ENCODE peak calls at places on chromosomes 12 and 14, in six cellular contexts. One of them, this sample, is unnamed.
A peak's percentile ranks its signal among the peaks of the same experiment; 100 is the strongest.

GRCh38 chr12:29066061-29066588 is 83.0 kb upstream of the FAR2 start:
- DNase-seq in transverse colon: no peak
- DNase-seq in HepG2: no peak
- DNase-seq in HCT116: peak; percentile 40
- DNase-seq in Panc1: no peak
- DNase-seq in H1: no peak
- DNase-seq in this sample: no peak

GRCh38 chr14:100261621-100262020 is 22.7 kb downstream of the YY1 start:
- DNase-seq in transverse colon: no peak
- DNase-seq in HepG2: no peak
- DNase-seq in HCT116: no peak
- DNase-seq in Panc1: no peak
- DNase-seq in H1: no peak
- DNase-seq in this sample: no peak

GRCh38 chr12:69105101-69105613 is 134.2 kb upstream of the CPSF6 start:
- DNase-seq in transverse colon: no peak
- DNase-seq in HepG2: no peak
- DNase-seq in HCT116: no peak
- DNase-seq in Panc1: no peak
- DNase-seq in H1: no peak
- DNase-seq in this sample: no peak

GRCh38 chr12:40104461-40105264 is 1.2 kb downstream of the SLC2A13 start:
- DNase-seq in transverse colon: peak; percentile 33
- DNase-seq in HepG2: no peak
- DNase-seq in HCT116: no peak
- DNase-seq in Panc1: no peak
- DNase-seq in H1: no peak
- DNase-seq in this sample: no peak

GRCh38 chr14:56121786-56122185 is 3.6 kb downstream of the PELI2 start:
- DNase-seq in transverse colon: no peak
- DNase-seq in HepG2: no peak
- DNase-seq in HCT116: no peak
- DNase-seq in Panc1: no peak
- DNase-seq in H1: no peak
- DNase-seq in this sample: no peak

GRCh38 chr14:51342226-51342625 is 102.2 kb downstream of the TMX1 start:
- DNase-seq in transverse colon: no peak
- DNase-seq in HepG2: peak; percentile 7
- DNase-seq in HCT116: no peak
- DNase-seq in Panc1: peak; percentile 18
- DNase-seq in H1: no peak
- DNase-seq in this sample: no peak

GRCh38 chr14:81193924-81194633 is 26.7 kb downstream of the GTF2A1 start:
- DNase-seq in transverse colon: no peak
- DNase-seq in HepG2: no peak
- DNase-seq in HCT116: no peak
- DNase-seq in Panc1: no peak
- DNase-seq in H1: no peak
- DNase-seq in this sample: no peak

GRCh38 chr14:65961004-65961403 is 525.2 kb upstream of the CCDC196 start:
- DNase-seq in transverse colon: peak; percentile 68
- DNase-seq in HepG2: no peak
- DNase-seq in HCT116: peak; percentile 24
- DNase-seq in Panc1: peak; percentile 10
- DNase-seq in H1: peak; percentile 50
- DNase-seq in this sample: no peak

GRCh38 chr14:89849931-89850330 is 104.6 kb downstream of the EFCAB11 start:
- DNase-seq in transverse colon: no peak
- DNase-seq in HepG2: no peak
- DNase-seq in HCT116: no peak
- DNase-seq in Panc1: no peak
- DNase-seq in H1: no peak
- DNase-seq in this sample: no peak

GRCh38 chr14:98226411-98226810 is 1045.6 kb downstream of the BCL11B start:
- DNase-seq in transverse colon: no peak
- DNase-seq in HepG2: no peak
- DNase-seq in HCT116: no peak
- DNase-seq in Panc1: no peak
- DNase-seq in H1: no peak
- DNase-seq in this sample: no peak

GRCh38 chr14:33685698-33686097 is 265.2 kb downstream of the EGLN3 start:
- DNase-seq in transverse colon: no peak
- DNase-seq in HepG2: no peak
- DNase-seq in HCT116: no peak
- DNase-seq in Panc1: no peak
- DNase-seq in H1: no peak
- DNase-seq in this sample: no peak

GRCh38 chr14:76055330-76055729 is 69.8 kb downstream of the IFT43 start:
- DNase-seq in transverse colon: no peak
- DNase-seq in HepG2: no peak
- DNase-seq in HCT116: no peak
- DNase-seq in Panc1: no peak
- DNase-seq in H1: no peak
- DNase-seq in this sample: no peak

GRCh38 chr14:76053576-76054369 is 68.2 kb downstream of the IFT43 start:
- DNase-seq in transverse colon: no peak
- DNase-seq in HepG2: no peak
- DNase-seq in HCT116: no peak
- DNase-seq in Panc1: no peak
- DNase-seq in H1: no peak
- DNase-seq in this sample: no peak

GRCh38 chr14:76050797-76051392 is 65.3 kb downstream of the IFT43 start:
- DNase-seq in transverse colon: peak; percentile 40
- DNase-seq in HepG2: peak; percentile 47
- DNase-seq in HCT116: peak; percentile 21
- DNase-seq in Panc1: peak; percentile 17
- DNase-seq in H1: no peak
- DNase-seq in this sample: peak; percentile 38

GRCh38 chr14:76050250-76050649 is 64.7 kb downstream of the IFT43 start:
- DNase-seq in transverse colon: no peak
- DNase-seq in HepG2: no peak
- DNase-seq in HCT116: no peak
- DNase-seq in Panc1: no peak
- DNase-seq in H1: no peak
- DNase-seq in this sample: no peak

GRCh38 chr14:76051717-76052459 is 66.3 kb downstream of the IFT43 start:
- DNase-seq in transverse colon: no peak
- DNase-seq in HepG2: no peak
- DNase-seq in HCT116: no peak
- DNase-seq in Panc1: no peak
- DNase-seq in H1: no peak
- DNase-seq in this sample: no peak
- H3K4me1 ChIP-seq in transverse colon: no peaks in the 10 kb centered on the region
- H3K4me1 ChIP-seq in HepG2: no peaks in the 10 kb centered on the region
- H3K4me1 ChIP-seq in HCT116: no peaks in the 10 kb centered on the region
- H3K4me1 ChIP-seq in Panc1: no peaks in the 10 kb centered on the region
- H3K4me1 ChIP-seq in H1: peaks cover 2% of the 10 kb centered on the region
- H3K4me1 ChIP-seq in this sample: no peaks in the 10 kb centered on the region

GRCh38 chr14:52900731-52901130 is 50.1 kb downstream of the FERMT2 start:
- DNase-seq in transverse colon: no peak
- DNase-seq in HepG2: no peak
- DNase-seq in HCT116: no peak
- DNase-seq in Panc1: no peak
- DNase-seq in H1: no peak
- DNase-seq in this sample: no peak

GRCh38 chr14:52888839-52889838 is 61.7 kb downstream of the FERMT2 start:
- DNase-seq in transverse colon: no peak
- DNase-seq in HepG2: no peak
- DNase-seq in HCT116: no peak
- DNase-seq in Panc1: no peak
- DNase-seq in H1: no peak
- DNase-seq in this sample: no peak

GRCh38 chr14:52891800-52892199 is 59.0 kb downstream of the FERMT2 start:
- DNase-seq in transverse colon: no peak
- DNase-seq in HepG2: no peak
- DNase-seq in HCT116: no peak
- DNase-seq in Panc1: no peak
- DNase-seq in H1: no peak
- DNase-seq in this sample: no peak

GRCh38 chr14:52895000-52895399 is 55.9 kb downstream of the FERMT2 start:
- DNase-seq in transverse colon: no peak
- DNase-seq in HepG2: no peak
- DNase-seq in HCT116: peak; percentile 15
- DNase-seq in Panc1: no peak
- DNase-seq in H1: no peak
- DNase-seq in this sample: no peak
- TF ChIP-seq POLR2AphosphoS5 in transverse colon: no peak
- TF ChIP-seq POLR2AphosphoS5 in HepG2: no peak
- TF ChIP-seq POLR2AphosphoS5 in HCT116: no peak
- TF ChIP-seq POLR2AphosphoS5 in Panc1: no peak
- TF ChIP-seq POLR2AphosphoS5 in H1: no peak
- TF ChIP-seq POLR2AphosphoS5 in this sample: no peak

DNA sequence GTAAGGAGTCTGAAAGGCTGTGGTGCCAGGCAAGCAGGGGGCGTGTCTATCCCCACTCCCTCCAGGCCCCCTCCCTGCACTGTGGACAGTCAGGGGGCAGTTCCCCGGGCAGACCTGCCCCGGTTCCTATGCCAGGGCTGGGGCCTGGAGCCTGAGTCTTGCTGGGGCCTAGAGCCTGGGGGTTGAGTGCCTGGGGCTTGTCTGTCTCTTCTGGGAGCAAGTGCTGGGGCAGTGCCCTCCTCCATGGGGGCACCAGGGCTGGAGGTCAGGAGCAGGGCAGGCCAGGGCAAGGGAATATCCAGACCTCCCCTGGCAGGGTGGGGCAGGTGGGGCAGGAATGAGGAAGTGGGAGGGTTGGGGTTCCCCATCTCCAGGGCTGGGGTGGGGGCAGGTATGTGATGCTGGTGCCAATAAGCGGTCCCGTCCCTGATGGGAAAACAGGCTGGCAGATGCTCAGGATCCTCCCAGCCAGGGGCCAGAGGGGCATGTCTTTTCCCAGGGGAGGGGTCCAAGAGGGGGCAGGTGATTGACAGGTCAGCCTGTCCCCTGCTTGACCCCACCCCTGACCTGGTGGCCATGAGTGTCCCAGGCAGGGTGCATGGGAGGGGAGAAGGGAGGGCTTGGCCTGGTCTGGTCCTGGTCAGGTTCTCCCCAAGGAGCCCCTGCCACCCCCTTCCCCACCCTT is 11.8 kb upstream of the TNFAIP2 start:
- DNase-seq in transverse colon: no peak
- DNase-seq in HepG2: no peak
- DNase-seq in HCT116: no peak
- DNase-seq in Panc1: no peak
- DNase-seq in H1: no peak
- DNase-seq in this sample: no peak
- H3K4me1 ChIP-seq in transverse colon: peaks cover 53% of the 10 kb centered on the region
- H3K4me1 ChIP-seq in HepG2: peaks cover 95% of the 10 kb centered on the region
- H3K4me1 ChIP-seq in HCT116: peaks cover 66% of the 10 kb centered on the region
- H3K4me1 ChIP-seq in Panc1: peaks cover 62% of the 10 kb centered on the region
- H3K4me1 ChIP-seq in H1: peaks cover 28% of the 10 kb centered on the region
- H3K4me1 ChIP-seq in this sample: no peaks in the 10 kb centered on the region

GRCh38 chr14:95559203-95559602 is 24.4 kb downstream of the GLRX5 start:
- DNase-seq in transverse colon: no peak
- DNase-seq in HepG2: no peak
- DNase-seq in HCT116: no peak
- DNase-seq in Panc1: no peak
- DNase-seq in H1: no peak
- DNase-seq in this sample: no peak

GRCh38 chr14:95555053-95555452 is 20.2 kb downstream of the GLRX5 start:
- DNase-seq in transverse colon: no peak
- DNase-seq in HepG2: no peak
- DNase-seq in HCT116: no peak
- DNase-seq in Panc1: no peak
- DNase-seq in H1: no peak
- DNase-seq in this sample: no peak

GRCh38 chr14:95561001-95561412 is 26.2 kb downstream of the GLRX5 start:
- DNase-seq in transverse colon: peak; percentile 91
- DNase-seq in HepG2: peak; percentile 84
- DNase-seq in HCT116: peak; percentile 84
- DNase-seq in Panc1: peak; percentile 78
- DNase-seq in H1: peak; percentile 83
- DNase-seq in this sample: peak; percentile 90

GRCh38 chr14:95557832-95558231 is 23.0 kb downstream of the GLRX5 start:
- DNase-seq in transverse colon: no peak
- DNase-seq in HepG2: no peak
- DNase-seq in HCT116: no peak
- DNase-seq in Panc1: no peak
- DNase-seq in H1: no peak
- DNase-seq in this sample: no peak

DNA sequence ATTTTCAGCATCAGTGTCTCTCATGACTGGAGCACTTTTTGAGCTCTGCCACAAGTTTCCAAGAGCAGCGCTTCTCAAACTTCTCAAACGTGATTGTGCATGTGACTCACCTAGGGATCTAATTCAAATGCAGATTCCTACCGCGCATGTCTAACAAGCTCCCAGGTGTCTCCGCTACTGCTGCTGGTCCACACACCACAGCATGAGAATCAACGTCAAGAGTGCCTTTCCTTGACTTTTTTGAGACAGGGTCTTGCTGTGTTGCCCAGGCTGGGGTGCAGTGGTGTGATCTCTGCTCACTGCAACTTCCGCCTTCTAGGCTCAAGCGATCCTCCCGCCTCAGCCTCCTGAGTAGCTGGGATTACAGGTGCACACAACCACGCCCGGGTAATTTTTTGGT is 22.4 kb downstream of the GLRX5 start:
- DNase-seq in transverse colon: no peak
- DNase-seq in HepG2: no peak
- DNase-seq in HCT116: no peak
- DNase-seq in Panc1: no peak
- DNase-seq in H1: no peak
- DNase-seq in this sample: no peak
- TF ChIP-seq POLR2AphosphoS5 in transverse colon: no peak
- TF ChIP-seq POLR2AphosphoS5 in HepG2: no peak
- TF ChIP-seq POLR2AphosphoS5 in HCT116: no peak
- TF ChIP-seq POLR2AphosphoS5 in Panc1: no peak
- TF ChIP-seq POLR2AphosphoS5 in H1: no peak
- TF ChIP-seq POLR2AphosphoS5 in this sample: no peak

GRCh38 chr14:92581206-92581605 is 67.6 kb downstream of the RIN3 start:
- DNase-seq in transverse colon: no peak
- DNase-seq in HepG2: no peak
- DNase-seq in HCT116: no peak
- DNase-seq in Panc1: no peak
- DNase-seq in H1: no peak
- DNase-seq in this sample: no peak
- H3K4me1 ChIP-seq in transverse colon: peaks cover 18% of the 10 kb centered on the region
- H3K4me1 ChIP-seq in HepG2: no peaks in the 10 kb centered on the region
- H3K4me1 ChIP-seq in HCT116: no peaks in the 10 kb centered on the region
- H3K4me1 ChIP-seq in Panc1: no peaks in the 10 kb centered on the region
- H3K4me1 ChIP-seq in H1: no peaks in the 10 kb centered on the region
- H3K4me1 ChIP-seq in this sample: no peaks in the 10 kb centered on the region

DNA sequence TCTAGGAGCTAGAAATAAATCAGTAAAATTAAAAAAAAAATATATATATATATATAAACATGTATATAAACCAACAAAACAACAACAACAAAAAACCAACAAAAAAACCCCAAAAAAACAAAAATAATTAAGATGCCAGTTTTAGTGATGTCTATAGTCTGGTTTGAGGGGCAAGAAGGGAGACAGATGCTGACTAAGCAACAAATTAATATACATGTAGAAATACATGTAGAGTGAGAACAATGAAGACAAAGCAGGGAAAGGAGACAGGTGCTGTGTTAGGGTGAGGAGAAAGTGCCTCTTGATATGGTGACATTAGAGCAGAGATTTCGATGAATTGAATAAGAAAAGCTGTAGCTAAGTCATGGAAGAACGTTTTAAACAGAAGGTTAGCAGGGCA is 477.9 kb downstream of the APAF1 start:
- DNase-seq in transverse colon: no peak
- DNase-seq in HepG2: no peak
- DNase-seq in HCT116: no peak
- DNase-seq in Panc1: no peak
- DNase-seq in H1: no peak
- DNase-seq in this sample: no peak
- TF ChIP-seq POLR2AphosphoS5 in transverse colon: no peak
- TF ChIP-seq POLR2AphosphoS5 in HepG2: no peak
- TF ChIP-seq POLR2AphosphoS5 in HCT116: no peak
- TF ChIP-seq POLR2AphosphoS5 in Panc1: no peak
- TF ChIP-seq POLR2AphosphoS5 in H1: no peak
- TF ChIP-seq POLR2AphosphoS5 in this sample: no peak

This sample was measured in prostate gland.